ENCODE peak calls at places on chromosomes 12 and 14, in four cellular contexts. A is pancreas, R is left lung, O is NB4. N is an unnamed sample.

GRCh38 chr12:28497889-28498411 is 307.7 kb downstream of the CCDC91 start:
- DNase-seq in A (no peak), O (no peak), R (no peak), N (peak; percentile 58)

GRCh38 chr12:128259556-128260070 is 7.4 kb upstream of the TMEM132C start:
- DNase-seq in R (no peak), O (peak; percentile 53), A (peak; percentile 7), N (peak; percentile 30)

GRCh38 chr12:101327547-101327946 is 47.6 kb downstream of the UTP20 start:
- DNase-seq in A (no peak), R (no peak), O (no peak), N (no peak)

GRCh38 chr12:49543221-49543913 is 4.5 kb downstream of the KCNH3 start:
- DNase-seq in A (no peak), O (no peak), R (peak; percentile 75), N (no peak)

GRCh38 chr12:15603461-15604085 is 185.6 kb downstream of the EPS8 start:
- DNase-seq in R (no peak), A (no peak), O (no peak), N (no peak)

GRCh38 chr12:111396726-111397445 is 8.8 kb upstream of the SH2B3 start:
- DNase-seq in A (peak; percentile 75), R (peak; percentile 99), O (peak; percentile 90), N (peak; percentile 93)

GRCh38 chr14:52059614-52060013 is 9.2 kb downstream of the NID2 start:
- DNase-seq in R (no peak), A (no peak), O (no peak), N (no peak)

GRCh38 chr14:39025250-39025809 is 77.7 kb downstream of the SEC23A start:
- DNase-seq in A (no peak), O (no peak), R (no peak), N (no peak)

GRCh38 chr12:47741340-47741703 is 16.0 kb upstream of the ENDOU start:
- DNase-seq in O (peak; percentile 65), R (no peak), A (no peak), N (peak; percentile 75)

GRCh38 chr14:87113286-87113685 is 879.7 kb downstream of the GALC start:
- DNase-seq in R (no peak), A (no peak), O (no peak), N (no peak)

DNA sequence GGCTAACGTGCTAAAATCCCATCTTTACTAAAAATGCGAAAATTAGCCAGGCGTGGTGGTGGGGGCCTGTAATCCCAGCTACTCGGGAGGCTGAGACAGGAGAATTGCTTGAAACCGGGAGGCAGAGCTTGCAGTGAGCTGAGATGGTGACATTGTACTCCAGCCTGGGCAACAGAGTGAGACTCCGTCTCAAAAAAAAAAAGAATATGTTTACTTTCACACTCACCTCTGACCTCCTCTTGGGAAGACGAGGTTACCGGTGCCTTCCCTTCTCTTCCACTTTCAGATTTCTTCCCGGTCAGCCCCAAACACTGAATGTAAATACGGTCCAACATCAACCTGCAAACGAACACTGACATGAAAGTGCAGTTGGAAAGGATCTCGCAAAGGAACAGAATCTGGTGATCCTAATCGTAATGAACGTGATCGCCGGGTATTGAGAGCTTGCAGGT is 31.8 kb upstream of the PPP1R13B start:
- DNase-seq in R (no peak), O (no peak), A (no peak), N (no peak)
- H3K4me3 ChIP-seq in R (peak overlapping the region; percentile 30), O (no peak overlapping the region), A (no peak overlapping the region), N (no peak overlapping the region)

DNA sequence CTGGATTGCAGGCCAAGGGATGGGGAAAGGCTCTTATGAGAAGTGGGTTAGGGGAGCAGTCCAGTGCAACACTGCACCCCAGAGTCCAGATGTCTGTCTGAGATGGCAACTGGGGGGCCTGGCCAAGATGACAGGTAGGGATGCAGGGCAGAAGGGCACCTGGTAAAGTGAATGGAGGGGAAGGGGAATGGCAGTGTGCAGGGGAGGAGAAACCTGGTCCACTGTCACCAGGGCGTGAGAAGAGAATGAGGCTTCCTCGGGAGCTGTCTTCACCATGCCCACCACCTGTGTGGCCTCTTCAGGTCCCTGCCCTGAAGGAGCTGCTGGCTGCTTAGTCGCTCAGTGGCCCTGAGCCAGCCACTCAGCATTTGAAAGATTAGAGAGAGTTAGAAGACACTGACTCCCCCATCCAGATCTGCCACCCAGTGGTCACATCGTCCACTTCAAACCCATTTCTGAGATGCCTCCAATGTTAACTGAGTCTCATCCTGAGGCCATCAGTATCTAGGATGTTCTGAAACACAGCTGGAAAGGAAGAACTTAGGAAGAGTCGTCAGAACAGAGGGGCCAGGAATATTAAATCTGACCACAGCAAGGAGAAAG is 57.3 kb downstream of the PLEKHG3 start:
- DNase-seq in R (no peak), O (peak; percentile 26), A (no peak), N (no peak)
- TF ChIP-seq CTCF in R (no peak), O (peak; percentile 14), A (no peak), N (no peak)

GRCh38 chr12:3897400-3897910 is 24.3 kb upstream of the PARP11 start:
- DNase-seq in O (peak; percentile 49), R (no peak), A (no peak), N (no peak)
- H3K4me3 ChIP-seq in O (no peak overlapping the region), R (no peak overlapping the region), A (no peak overlapping the region), N (no peak overlapping the region)

DNA sequence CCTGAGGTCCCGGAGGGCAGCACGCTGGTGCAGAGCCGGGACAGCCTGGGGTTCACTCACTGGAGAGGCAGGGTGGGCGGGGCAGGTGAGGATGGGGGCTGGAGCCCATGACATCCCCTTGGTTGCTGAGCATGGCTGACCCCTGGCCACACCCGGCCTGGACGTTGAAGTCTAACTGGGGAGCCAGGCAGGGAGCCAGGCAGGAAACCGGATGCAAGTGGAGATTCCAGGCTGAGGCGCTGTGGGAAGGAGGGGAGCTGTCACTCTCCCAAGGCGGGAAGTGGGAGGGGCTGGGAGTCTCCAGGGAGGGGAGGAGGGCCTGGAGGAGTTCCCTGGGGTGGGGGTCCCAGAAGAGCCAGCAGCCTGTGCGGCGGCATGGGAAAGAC is 7.7 kb upstream of the INF2 start:
- DNase-seq in R (peak; percentile 89), O (no peak), A (peak; percentile 74), N (no peak)
- TF ChIP-seq CTCF in R (no peak), O (no peak), A (no peak), N (no peak)

GRCh38 chr12:122982963-122983788 is 2.7 kb downstream of the ARL6IP4 start:
- DNase-seq in R (peak; percentile 40), O (no peak), A (no peak), N (no peak)
- H3K4me3 ChIP-seq in R (no peak overlapping the region), O (no peak overlapping the region), A (no peak overlapping the region), N (no peak overlapping the region)

GRCh38 chr14:60656755-60657608 is 7.7 kb upstream of the SIX1 start:
- DNase-seq in R (peak; percentile 85), A (peak; percentile 35), O (peak; percentile 76), N (peak; percentile 91)
- TF ChIP-seq CTCF in R (no peak), A (no peak), O (peak; percentile 32), N (peak; percentile 54)

DNA sequence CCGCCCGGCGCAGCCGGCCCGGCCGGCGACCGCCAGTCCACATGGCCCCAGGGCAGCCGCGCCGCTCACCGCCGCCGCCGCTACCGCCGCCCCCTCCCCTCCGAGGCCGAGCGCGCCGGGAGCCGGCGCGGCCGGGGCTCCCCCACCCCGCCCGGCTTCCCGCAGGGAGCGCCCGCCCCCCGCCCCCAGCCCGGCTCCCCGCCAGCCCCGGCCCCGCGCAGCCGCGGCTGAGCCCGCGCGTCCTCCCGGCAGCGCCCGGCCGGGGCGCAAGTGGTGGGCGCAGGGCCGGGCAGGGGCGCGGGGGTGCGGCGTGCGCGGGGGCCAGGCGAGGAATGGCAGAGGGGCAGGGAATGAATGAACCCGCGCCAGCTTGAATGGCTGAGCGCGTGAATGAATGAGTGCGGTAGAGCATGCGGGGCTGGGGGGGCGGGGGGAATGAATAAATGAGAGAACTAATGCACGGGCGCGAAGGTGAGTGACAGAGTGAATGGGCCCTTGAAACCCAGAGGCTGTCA is at the start of gene BEGAIN:
- DNase-seq in R (no peak), A (no peak), O (no peak), N (no peak)
- H3K4me3 ChIP-seq in R (peak within 1 kb of the TSS; percentile 53), A (peak within 1 kb of the TSS; percentile 37), O (no peak within 1 kb of the TSS), N (no peak within 1 kb of the TSS)

GRCh38 chr14:103031956-103032355 is 25.4 kb downstream of the CDC42BPB start:
- DNase-seq in R (no peak), A (no peak), O (no peak), N (no peak)
- TF ChIP-seq CTCF in R (no peak), A (no peak), O (no peak), N (no peak)

GRCh38 chr12:77943466-77943865 is 112.8 kb downstream of the NAV3 start:
- DNase-seq in R (no peak), A (no peak), O (peak; percentile 48), N (no peak)

GRCh38 chr12:77938301-77938700 is 107.6 kb downstream of the NAV3 start:
- DNase-seq in O (no peak), R (no peak), A (no peak), N (no peak)

GRCh38 chr12:77940566-77940965 is 109.9 kb downstream of the NAV3 start:
- DNase-seq in O (no peak), A (no peak), R (no peak), N (no peak)

GRCh38 chr12:77940011-77940423 is 109.3 kb downstream of the NAV3 start:
- DNase-seq in R (no peak), A (no peak), O (no peak), N (peak; percentile 12)

DNA sequence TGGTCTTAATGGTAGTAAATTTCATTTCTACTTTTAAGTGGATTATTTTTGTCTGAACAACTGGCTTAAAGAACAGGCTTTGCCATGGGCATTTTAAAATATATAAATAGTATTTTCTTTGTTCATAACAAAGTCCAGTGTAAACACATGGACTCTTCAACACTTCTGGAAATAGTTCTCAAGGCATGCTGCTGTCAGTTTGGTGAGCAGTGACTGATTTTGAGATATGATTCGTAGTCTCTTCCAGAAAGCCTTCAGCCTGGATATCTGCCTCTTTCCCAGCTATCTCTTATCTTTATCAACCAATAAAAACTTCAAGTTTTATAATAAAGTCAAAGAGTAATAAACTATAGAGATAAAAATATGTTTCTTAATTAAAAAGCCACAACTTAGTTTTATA is 110.7 kb downstream of the NAV3 start:
- DNase-seq in A (no peak), O (no peak), R (no peak), N (no peak)
- H3K4me3 ChIP-seq in A (no peak overlapping the region), O (no peak overlapping the region), R (no peak overlapping the region), N (no peak overlapping the region)

DNA sequence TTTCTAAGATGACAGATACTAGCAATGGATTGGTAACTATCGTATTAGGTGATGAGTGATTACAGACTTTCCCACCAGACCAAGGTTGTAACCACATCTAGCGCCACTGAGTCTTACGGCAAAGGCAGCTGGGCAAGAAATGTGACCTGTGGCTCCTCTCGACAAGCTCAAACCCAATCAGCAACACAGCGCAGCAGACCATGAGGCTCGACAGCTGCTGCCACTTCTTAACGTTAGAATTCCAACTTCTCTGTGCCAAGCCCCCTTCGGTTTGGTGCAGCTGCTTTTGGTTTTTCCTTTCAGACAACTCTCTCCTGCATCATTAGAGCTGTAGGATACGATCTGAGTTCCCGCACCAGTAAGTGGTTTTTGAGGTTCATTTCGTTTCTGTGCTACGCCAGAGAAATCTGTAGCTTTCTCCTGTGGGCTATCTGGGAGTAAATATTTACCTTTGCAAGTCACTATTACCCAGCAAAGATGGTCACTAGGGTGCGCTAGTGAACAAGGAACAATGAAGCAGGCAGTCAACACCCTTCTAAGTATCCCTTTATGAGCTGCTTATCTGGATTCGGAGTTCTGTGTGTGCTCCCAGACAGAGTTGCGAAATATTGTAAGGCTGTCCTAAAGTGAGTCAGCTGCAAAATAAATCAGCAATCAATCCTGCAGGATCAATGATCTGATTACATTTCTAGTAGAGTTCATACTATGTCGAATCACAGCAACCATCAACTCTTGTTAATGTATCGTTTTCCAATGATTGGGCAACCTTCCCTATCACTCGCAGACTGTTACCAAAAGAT is 133.8 kb downstream of the KCNK10 start:
- DNase-seq in R (no peak), A (peak; percentile 86), O (peak; percentile 79), N (peak; percentile 85)
- TF ChIP-seq CTCF in R (peak; percentile 49), A (peak; percentile 48), O (peak; percentile 62), N (peak; percentile 75)